ENCODE peak calls at places on chromosomes 1 and 21, in six cellular contexts. D is endodermal cell; R is transverse colon; L is tibial artery; B is CD8-positive, alpha-beta T cell; O is left ventricle myocardium inferior. X is an unnamed sample.

GRCh38 chr1:204623365-204623893 is 62.1 kb downstream of the LRRN2 start:
- DNase-seq in B (no peak), L (no peak), D (peak; percentile 62), R (peak; percentile 53), O (no peak), X (no peak)

GRCh38 chr1:9922342-9922741 is 12.3 kb upstream of the CTNNBIP1 start:
- DNase-seq in R (no peak), O (no peak), D (peak; percentile 65), B (no peak), L (no peak), X (no peak)

GRCh38 chr1:12232221-12232620 is 2.4 kb downstream of the VPS13D start:
- DNase-seq in R (peak; percentile 25), D (no peak), O (peak; percentile 34), B (no peak), L (no peak), X (no peak)

GRCh38 chr1:110554871-110555801 is 36.2 kb upstream of the KCNA10 start:
- DNase-seq in L (peak; percentile 27), D (peak; percentile 89), B (peak; percentile 46), O (peak; percentile 54), R (peak; percentile 36), X (peak; percentile 79)

GRCh38 chr21:14401217-14401616 is 18.3 kb upstream of the HSPA13 start:
- DNase-seq in L (no peak), O (no peak), B (no peak), D (no peak), R (no peak), X (no peak)

GRCh38 chr21:44394733-44395132 is 41.3 kb downstream of the TRPM2 start:
- DNase-seq in B (no peak), L (no peak), O (no peak), D (no peak), R (no peak), X (peak; percentile 25)

GRCh38 chr1:92482665-92483441 is 3.9 kb downstream of the GFI1 start:
- DNase-seq in D (peak; percentile 82), L (no peak), R (peak; percentile 30), B (peak; percentile 34), O (no peak), X (peak; percentile 49)

GRCh38 chr1:147822292-147822691 is 61.9 kb upstream of the GJA5 start:
- DNase-seq in O (no peak), B (no peak), L (no peak), R (no peak), D (peak; percentile 8), X (no peak)

GRCh38 chr1:145425436-145426029 is at the start of gene NBPF20:
- DNase-seq in O (peak; percentile 80), R (peak; percentile 87), B (peak; percentile 70), D (peak; percentile 97), L (peak; percentile 59), X (peak; percentile 92)

GRCh38 chr1:186799689-186800054 is 29.1 kb upstream of the PLA2G4A start:
- DNase-seq in D (no peak), B (no peak), R (no peak), L (no peak), O (no peak), X (no peak)

GRCh38 chr1:156706647-156707008 is 1.2 kb upstream of the CRABP2 start:
- DNase-seq in L (peak; percentile 57), R (peak; percentile 47), O (peak; percentile 74), D (peak; percentile 90), B (peak; percentile 10), X (no peak)

GRCh38 chr1:178541829-178542553 is 29.1 kb downstream of the TEX35 start:
- DNase-seq in L (no peak), O (no peak), B (peak; percentile 31), D (peak; percentile 82), R (peak; percentile 83), X (peak; percentile 80)

GRCh38 chr1:53687886-53688285 is 51.1 kb downstream of the GLIS1 start:
- DNase-seq in D (peak; percentile 66), L (no peak), B (no peak), R (no peak), O (no peak), X (no peak)

GRCh38 chr1:38505950-38506349 is 353.6 kb downstream of the RRAGC start:
- DNase-seq in R (no peak), O (no peak), D (no peak), L (no peak), B (no peak), X (no peak)

GRCh38 chr1:208475951-208476824 is 232.0 kb upstream of the PLXNA2 start:
- DNase-seq in O (no peak), L (no peak), B (no peak), D (peak; percentile 83), R (no peak), X (no peak)

GRCh38 chr1:118101445-118101844 is 83.6 kb downstream of the SPAG17 start:
- DNase-seq in L (peak; percentile 21), D (no peak), R (no peak), O (no peak), B (no peak), X (no peak)

GRCh38 chr21:45982256-45982757 is 737 bp downstream of the COL6A1 start:
- DNase-seq in D (no peak), R (peak; percentile 26), L (peak; percentile 30), O (no peak), B (no peak), X (no peak)

GRCh38 chr1:115240321-115240720 is 97.7 kb downstream of the NGF start:
- DNase-seq in L (no peak), B (no peak), D (no peak), R (no peak), O (no peak), X (no peak)

GRCh38 chr1:172779501-172779900 is 120.6 kb downstream of the FASLG start:
- DNase-seq in L (no peak), O (no peak), D (no peak), R (no peak), B (no peak), X (no peak)

GRCh38 chr1:150545486-150546032 is 3.6 kb upstream of the ADAMTSL4 start:
- DNase-seq in L (no peak), D (peak; percentile 58), B (no peak), R (no peak), O (no peak), X (no peak)

GRCh38 chr1:110011527-110012041 is 22.8 kb upstream of the STRIP1 start:
- DNase-seq in L (no peak), B (no peak), D (peak; percentile 75), O (no peak), R (peak; percentile 50), X (peak; percentile 73)

GRCh38 chr1:36224537-36225297 is 474 bp downstream of the THRAP3 start:
- DNase-seq in B (no peak), R (no peak), O (no peak), D (peak; percentile 93), L (peak; percentile 83), X (peak; percentile 86)

GRCh38 chr1:55585402-55585792 is 370.2 kb upstream of the USP24 start:
- DNase-seq in B (no peak), R (no peak), D (no peak), L (no peak), O (no peak), X (no peak)

GRCh38 chr1:55584521-55585401 is 369.6 kb upstream of the USP24 start:
- DNase-seq in L (peak; percentile 53), D (no peak), R (no peak), B (no peak), O (no peak), X (no peak)

GRCh38 chr1:55580845-55581332 is 365.7 kb upstream of the USP24 start:
- DNase-seq in O (no peak), D (peak; percentile 28), R (no peak), L (no peak), B (no peak), X (no peak)

GRCh38 chr1:55579332-55579996 is 364.3 kb upstream of the USP24 start:
- DNase-seq in D (no peak), B (no peak), L (no peak), O (no peak), R (no peak), X (no peak)

DNA sequence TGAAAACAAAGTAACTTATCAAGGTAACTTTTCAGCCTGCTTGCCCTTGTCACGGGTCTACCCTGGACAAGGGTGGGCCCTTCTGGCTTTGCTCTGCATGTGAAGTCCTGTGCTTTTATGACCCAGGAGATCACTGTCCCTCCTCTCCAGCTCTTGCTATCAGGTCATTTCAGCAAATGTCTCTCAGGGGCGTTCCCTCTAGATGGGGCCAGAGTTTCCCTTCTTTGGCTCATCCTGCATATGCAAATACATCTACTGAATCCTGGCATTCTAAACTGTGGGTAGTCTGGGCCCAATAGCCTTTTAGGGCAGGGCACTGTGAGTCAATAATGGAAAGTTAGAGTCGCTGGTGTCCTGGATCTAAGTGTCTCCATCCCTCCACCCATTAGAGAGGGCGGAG is 366.9 kb upstream of the USP24 start:
- DNase-seq in O (no peak), L (no peak), R (no peak), D (peak; percentile 58), B (no peak), X (no peak)
- TF ChIP-seq CTCF in O (no peak), L (no peak), R (no peak), D (no peak), B (no peak), X (no peak)

GRCh38 chr1:33854091-33854490 is 9.8 kb upstream of the HMGB4 start:
- DNase-seq in B (no peak), R (no peak), O (no peak), D (no peak), L (no peak), X (no peak)
- TF ChIP-seq CTCF in B (no peak), R (no peak), O (no peak), D (no peak), L (no peak), X (no peak)

DNA sequence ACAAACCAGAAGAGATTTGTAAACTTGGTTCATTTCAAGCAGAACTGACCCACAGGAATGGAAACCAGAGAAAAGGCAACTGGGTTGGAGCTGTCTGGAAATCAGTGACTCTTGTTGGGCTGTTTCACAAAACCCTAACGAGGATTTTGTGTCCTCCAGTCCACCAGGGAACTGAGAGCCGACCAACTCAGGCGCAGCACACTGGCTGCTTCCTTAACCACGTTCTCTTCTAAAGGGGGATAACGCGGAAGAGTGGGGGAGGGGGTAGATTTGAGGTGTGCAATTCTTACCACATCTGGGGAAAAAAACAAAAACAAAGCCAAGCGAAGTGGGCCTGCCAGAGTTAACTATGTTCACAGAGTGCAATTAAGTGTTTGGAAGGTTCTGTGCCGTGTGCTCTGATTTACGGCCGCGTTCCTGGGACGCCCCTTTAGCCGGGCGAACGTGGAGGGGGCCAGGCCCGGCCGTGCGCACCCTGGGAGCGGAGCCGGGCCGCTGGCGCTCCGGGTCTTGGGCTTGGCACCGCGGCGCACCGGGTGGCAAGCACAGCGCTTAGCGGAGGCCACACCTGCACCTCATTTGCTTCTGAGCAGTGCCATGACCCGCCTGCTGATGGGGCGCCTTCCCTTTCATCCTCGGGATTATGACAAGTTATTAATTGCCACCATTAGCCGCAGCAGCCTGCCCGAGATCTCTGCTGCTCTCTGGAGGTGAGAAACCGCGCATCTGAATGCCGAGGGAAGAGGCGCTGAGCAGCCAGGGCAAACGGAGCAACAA is 248.6 kb upstream of the FOXD3 start:
- DNase-seq in D (peak; percentile 79), L (no peak), O (no peak), B (no peak), R (no peak), X (peak; percentile 35)
- TF ChIP-seq CTCF in D (peak; percentile 65), L (no peak), O (peak; percentile 52), B (no peak), R (no peak), X (no peak)

DNA sequence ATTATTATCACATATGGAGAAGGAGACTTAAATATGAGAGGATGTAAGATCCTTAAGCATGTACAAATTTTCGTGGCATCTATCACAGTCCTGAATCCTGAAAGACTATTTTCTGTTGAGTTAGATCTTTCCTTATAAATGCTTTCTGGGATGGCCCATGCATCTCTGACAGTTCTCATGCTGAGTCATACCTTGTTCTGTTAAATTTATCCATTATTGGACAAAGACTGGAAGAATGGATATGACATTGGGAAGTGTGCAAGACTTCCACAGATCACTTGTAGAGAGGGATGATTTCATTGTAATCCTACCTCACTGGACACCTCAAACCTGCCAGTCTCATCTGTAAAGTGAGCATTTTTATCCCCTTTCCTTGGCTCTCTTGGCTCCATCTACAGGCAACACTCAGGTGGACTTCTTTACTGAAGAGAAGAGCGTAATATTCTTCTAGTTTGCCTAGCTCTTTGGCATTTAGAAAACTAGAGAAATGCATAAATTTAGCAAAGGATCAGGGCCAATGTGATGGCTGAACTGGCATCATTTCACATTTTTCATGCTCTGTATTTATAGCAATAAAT is 128.2 kb downstream of the NFIA start:
- DNase-seq in L (no peak), B (no peak), D (no peak), R (no peak), O (no peak), X (no peak)
- TF ChIP-seq CTCF in L (no peak), B (peak; percentile 10), D (peak; percentile 57), R (no peak), O (peak; percentile 15), X (no peak)